ENCODE peak calls at places on chromosomes 5 and 9, in six cellular contexts. J is hepatocyte, L is glutamatergic neuron, O is AG04450, Q is GM12865, G is choroid plexus epithelial cell. W is an unnamed sample.
A peak's percentile ranks its signal among the peaks of the same experiment; 100 is the strongest.

GRCh38 chr9:97418894-97419293 is 7.0 kb downstream of the TDRD7 start:
- DNase-seq in Q (no peak), O (no peak), G (no peak), J (no peak), L (no peak), W (no peak)

GRCh38 chr5:5497132-5497748 is 74.8 kb downstream of the ICE1 start:
- DNase-seq in Q (peak; percentile 54), G (peak; percentile 87), J (peak; percentile 80), L (peak; percentile 72), O (no peak), W (peak; percentile 58)

GRCh38 chr5:125316386-125316785 is 569.9 kb upstream of the ZNF608 start:
- DNase-seq in J (no peak), Q (no peak), O (no peak), L (no peak), G (peak; percentile 33), W (no peak)

GRCh38 chr5:124641154-124641792 is 105.2 kb downstream of the ZNF608 start:
- DNase-seq in Q (no peak), O (no peak), L (no peak), J (peak; percentile 43), G (no peak), W (no peak)

GRCh38 chr9:14706530-14707140 is 13.4 kb upstream of the ZDHHC21 start:
- DNase-seq in G (no peak), O (no peak), J (no peak), L (no peak), Q (no peak), W (no peak)

GRCh38 chr5:168612123-168612522 is 33.0 kb upstream of the PANK3 start:
- DNase-seq in O (no peak), G (peak; percentile 16), Q (no peak), J (no peak), L (no peak), W (no peak)

GRCh38 chr9:107739601-107740082 is 250.1 kb upstream of the KLF4 start:
- DNase-seq in J (no peak), Q (no peak), O (no peak), L (no peak), G (no peak), W (peak; percentile 70)

GRCh38 chr9:126337690-126338426 is 11.2 kb downstream of the MVB12B start:
- DNase-seq in G (no peak), J (no peak), L (no peak), Q (no peak), O (no peak), W (no peak)

GRCh38 chr5:17185776-17186175 is 31.7 kb upstream of the BASP1 start:
- DNase-seq in G (peak; percentile 97), J (no peak), O (peak; percentile 84), Q (no peak), L (no peak), W (peak; percentile 61)

GRCh38 chr5:147628054-147628895 is 118.4 kb upstream of the DPYSL3 start:
- DNase-seq in O (peak; percentile 23), L (peak; percentile 63), Q (peak; percentile 60), J (peak; percentile 84), G (peak; percentile 84), W (no peak)

GRCh38 chr5:101062902-101063301 is 159.8 kb upstream of the ST8SIA4 start:
- DNase-seq in Q (no peak), G (no peak), J (no peak), O (no peak), L (no peak), W (no peak)

GRCh38 chr9:114282926-114283325 is 40.0 kb upstream of the ORM1 start:
- DNase-seq in L (peak; percentile 11), O (peak; percentile 75), Q (no peak), G (peak; percentile 75), J (peak; percentile 55), W (peak; percentile 30)

GRCh38 chr5:175847503-175847902 is 23.9 kb upstream of the CPLX2 start:
- DNase-seq in J (no peak), G (peak; percentile 54), L (peak; percentile 40), O (no peak), Q (peak; percentile 19), W (no peak)
- TF ChIP-seq CTCF in J (no peak), G (peak; percentile 60), L (peak; percentile 16), O (peak; percentile 53), Q (no peak), W (no peak)

DNA sequence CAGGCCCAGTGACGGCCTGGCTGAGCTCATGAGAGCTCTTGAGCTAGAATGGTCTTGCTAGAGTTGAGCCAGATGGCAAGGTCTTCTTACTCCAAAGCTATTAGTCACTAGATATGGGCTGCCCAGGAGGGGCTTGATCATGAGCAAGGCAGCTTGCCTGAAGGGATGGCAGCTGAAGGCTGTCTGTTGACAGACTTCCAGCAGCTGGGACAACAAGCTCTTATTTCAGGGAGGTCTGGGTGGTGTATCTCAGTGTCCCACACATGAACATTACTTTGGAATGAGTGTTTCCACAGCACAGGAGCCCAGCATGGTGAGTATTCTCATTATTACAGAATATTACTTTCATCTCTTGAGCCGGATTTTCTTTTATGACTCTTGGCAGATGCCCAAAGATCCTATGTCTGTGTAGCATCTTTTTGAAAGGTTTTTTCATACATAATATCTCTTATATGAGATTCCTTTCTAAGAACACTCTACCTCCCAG is 414.1 kb downstream of the ARHGEF28 start:
- DNase-seq in L (peak; percentile 38), J (peak; percentile 58), Q (no peak), G (peak; percentile 77), O (peak; percentile 48), W (no peak)
- TF ChIP-seq CTCF in L (no peak), J (no peak), Q (no peak), G (no peak), O (no peak), W (no peak)

GRCh38 chr5:53035868-53036381 is 46.8 kb downstream of the ITGA2 start:
- DNase-seq in J (no peak), Q (peak; percentile 6), O (no peak), L (no peak), G (peak; percentile 57), W (no peak)
- TF ChIP-seq CTCF in J (peak; percentile 26), Q (peak; percentile 30), O (peak; percentile 49), L (peak; percentile 61), G (peak; percentile 59), W (no peak)

GRCh38 chr5:51679286-51679685 is 296.0 kb downstream of the ISL1 start:
- DNase-seq in J (no peak), G (no peak), L (no peak), Q (no peak), O (no peak), W (no peak)

GRCh38 chr5:51685399-51685798 is 302.2 kb downstream of the ISL1 start:
- DNase-seq in G (no peak), O (no peak), Q (peak; percentile 1), J (no peak), L (no peak), W (no peak)

GRCh38 chr5:51684794-51685355 is 301.6 kb downstream of the ISL1 start:
- DNase-seq in J (no peak), L (no peak), Q (no peak), O (no peak), G (no peak), W (no peak)
- TF ChIP-seq CTCF in J (peak; percentile 31), L (no peak), Q (no peak), O (no peak), G (no peak), W (no peak)

GRCh38 chr5:61675015-61675692 is 343.1 kb downstream of the ZSWIM6 start:
- DNase-seq in G (no peak), O (no peak), L (no peak), Q (no peak), J (peak; percentile 26), W (no peak)
- TF ChIP-seq CTCF in G (peak; percentile 9), O (no peak), L (no peak), Q (no peak), J (no peak), W (no peak)

GRCh38 chr5:10724799-10725507 is 36.1 kb downstream of the DAP start:
- DNase-seq in Q (no peak), L (peak; percentile 60), J (no peak), G (peak; percentile 84), O (peak; percentile 68), W (peak; percentile 41)
- TF ChIP-seq CTCF in Q (peak; percentile 13), L (peak; percentile 20), J (no peak), G (peak; percentile 68), O (peak; percentile 37), W (no peak)

GRCh38 chr9:94560237-94560636 is 5.4 kb downstream of the PCAT7 start:
- DNase-seq in O (no peak), L (no peak), Q (no peak), G (no peak), J (no peak), W (no peak)

GRCh38 chr9:94553029-94553938 is 1.6 kb upstream of the PCAT7 start:
- DNase-seq in G (no peak), Q (no peak), L (peak; percentile 21), O (no peak), J (peak; percentile 40), W (no peak)

GRCh38 chr9:94554078-94554438 is 825 bp upstream of the PCAT7 start:
- DNase-seq in O (no peak), L (no peak), J (peak; percentile 56), G (no peak), Q (no peak), W (no peak)

DNA sequence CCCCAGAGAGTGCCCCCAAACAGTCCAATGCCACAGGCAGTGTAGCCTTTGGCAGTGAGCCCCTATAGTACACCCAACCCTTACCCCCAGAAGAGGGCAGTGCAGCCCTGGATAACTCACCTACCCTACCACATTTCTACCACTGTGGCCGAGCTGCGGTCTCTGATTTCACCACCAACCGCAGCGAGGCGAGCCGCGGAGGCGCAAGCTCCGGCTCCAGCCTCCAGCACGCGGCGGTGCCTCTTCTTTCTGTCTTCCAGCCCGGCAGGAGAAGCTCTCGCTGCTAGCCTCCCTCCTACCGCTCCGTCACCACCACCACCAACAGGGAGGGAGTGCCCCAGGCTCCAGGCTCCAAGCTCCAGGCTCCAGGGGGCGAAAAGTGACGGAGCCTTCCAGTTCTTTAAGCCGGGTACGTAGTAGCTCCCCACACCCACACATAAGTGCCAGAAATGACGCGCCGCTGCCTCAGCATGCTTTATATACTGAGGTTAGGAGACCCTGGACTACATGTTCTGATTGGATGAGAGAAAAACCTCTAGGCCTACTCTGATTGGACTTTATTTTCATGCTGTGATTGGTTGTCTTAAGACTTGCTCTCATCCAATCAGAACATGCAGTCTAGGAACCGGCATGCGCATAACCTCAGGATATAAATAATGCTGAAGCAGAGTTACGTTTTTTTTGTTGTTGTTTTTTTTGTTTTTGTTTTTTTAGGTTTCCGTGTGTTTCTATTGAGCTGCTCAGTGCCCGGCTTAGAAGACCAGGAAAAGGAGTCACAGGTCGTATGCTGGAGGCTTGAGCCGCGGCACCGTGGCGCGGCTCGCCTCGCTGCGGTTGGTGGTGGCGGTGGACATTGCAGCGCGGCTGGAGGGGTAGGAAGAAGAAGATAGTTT is at the start of gene PCAT7:
- DNase-seq in Q (peak; percentile 30), O (no peak), J (peak; percentile 92), G (peak; percentile 39), L (peak; percentile 83), W (no peak)
- TF ChIP-seq CTCF in Q (peak; percentile 21), O (no peak), J (peak; percentile 75), G (peak; percentile 41), L (peak; percentile 49), W (peak; percentile 42)

DNA sequence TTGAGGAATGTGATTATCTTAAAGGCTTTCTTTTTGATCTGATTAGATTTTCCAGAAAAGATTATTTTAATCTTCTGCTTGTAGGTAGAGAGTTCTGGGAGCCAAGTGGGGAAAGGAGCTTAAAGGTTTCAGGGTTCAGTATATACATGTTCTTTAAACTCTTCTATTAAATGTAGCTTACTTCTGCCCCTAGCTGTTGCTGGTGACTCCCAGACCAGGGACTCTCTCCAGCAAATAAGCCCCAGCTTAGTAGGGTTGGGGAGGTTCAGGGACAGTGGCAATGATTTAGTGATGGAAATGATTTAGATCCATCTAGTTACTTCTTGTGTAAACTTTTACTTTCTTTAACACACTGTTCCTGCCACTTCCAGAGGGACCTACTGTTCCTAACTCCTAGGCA is 72.2 kb downstream of the SLC12A2 start:
- DNase-seq in J (no peak), G (no peak), L (no peak), Q (no peak), O (no peak), W (no peak)
- TF ChIP-seq CTCF in J (no peak), G (peak; percentile 11), L (no peak), Q (no peak), O (no peak), W (no peak)

GRCh38 chr5:170691623-170692022 is 91.9 kb upstream of the GABRP start:
- DNase-seq in G (no peak), J (no peak), L (peak; percentile 56), Q (no peak), O (no peak), W (no peak)
- TF ChIP-seq CTCF in G (no peak), J (no peak), L (no peak), Q (no peak), O (no peak), W (no peak)